ENCODE peak calls at places on chromosomes 3 and 15, in seven cellular contexts. Y is astrocyte, M is cardiac fibroblast, R is AG09319, E is neural crest cell, Z is HCT116, C is colonic mucosa. N is an unnamed sample.
A peak's percentile ranks its signal among the peaks of the same experiment; 100 is the strongest.

GRCh38 chr3:42515391-42515916 is 13.0 kb downstream of the VIPR1 start:
- DNase-seq in Y (no peak), M (no peak), R (no peak), E (no peak), Z (no peak), C (peak; percentile 62), N (peak; percentile 7)

GRCh38 chr3:87006844-87007439 is 16.0 kb upstream of the VGLL3 start:
- DNase-seq in Y (no peak), M (peak; percentile 62), R (no peak), E (no peak), Z (no peak), C (no peak), N (peak; percentile 67)

GRCh38 chr15:71781965-71782265 is 28.4 kb upstream of the NR2E3 start:
- DNase-seq in Y (no peak), M (no peak), R (no peak), E (no peak), Z (no peak), C (no peak), N (no peak)

GRCh38 chr3:67531149-67532101 is 123.0 kb downstream of the SUCLG2 start:
- DNase-seq in Y (peak; percentile 21), M (no peak), R (no peak), E (no peak), Z (no peak), C (no peak), N (no peak)

GRCh38 chr15:92818658-92819311 is 81.3 kb upstream of the CHD2 start:
- DNase-seq in Y (no peak), M (no peak), R (no peak), E (no peak), Z (no peak), C (no peak), N (no peak)

GRCh38 chr3:109188726-109189125 is 52.2 kb downstream of the C3orf85 start:
- DNase-seq in Y (no peak), M (no peak), R (no peak), E (no peak), Z (no peak), C (no peak), N (no peak)

GRCh38 chr15:42511010-42511396 is 15.6 kb downstream of the SNAP23 start:
- DNase-seq in Y (peak; percentile 79), M (peak; percentile 85), R (no peak), E (no peak), Z (no peak), C (no peak), N (peak; percentile 89)

GRCh38 chr3:112519424-112520001 is 20.2 kb upstream of the BTLA start:
- DNase-seq in Y (peak; percentile 55), M (peak; percentile 89), R (peak; percentile 24), E (no peak), Z (peak; percentile 51), C (peak; percentile 54), N (peak; percentile 92)

GRCh38 chr15:44193651-44194396 is 1.2 kb downstream of the FRMD5 start:
- DNase-seq in Y (peak; percentile 55), M (peak; percentile 38), R (no peak), E (no peak), Z (no peak), C (peak; percentile 21), N (peak; percentile 65)

GRCh38 chr3:96863129-96863740 is 48.8 kb downstream of the EPHA6 start:
- DNase-seq in Y (no peak), M (peak; percentile 36), R (no peak), E (peak; percentile 19), Z (no peak), C (peak; percentile 18), N (peak; percentile 19)

GRCh38 chr3:11774296-11774877 is 72.3 kb downstream of the TAMM41 start:
- DNase-seq in Y (no peak), M (peak; percentile 49), R (no peak), E (peak; percentile 28), Z (peak; percentile 45), C (peak; percentile 49), N (peak; percentile 16)

GRCh38 chr3:69012836-69013255 is 638 bp downstream of the EOGT start:
- DNase-seq in Y (peak; percentile 29), M (peak; percentile 78), R (no peak), E (peak; percentile 44), Z (no peak), C (peak; percentile 48), N (peak; percentile 45)

GRCh38 chr3:140050977-140051957 is 116.3 kb downstream of the CLSTN2 start:
- DNase-seq in Y (no peak), M (no peak), R (no peak), E (no peak), Z (peak; percentile 21), C (no peak), N (no peak)

GRCh38 chr3:34856081-34856480 is 783.2 kb upstream of the ARPP21 start:
- DNase-seq in Y (no peak), M (no peak), R (no peak), E (no peak), Z (no peak), C (no peak), N (no peak)

GRCh38 chr3:49422379-49423248 is at the start of gene AMT:
- DNase-seq in Y (no peak), M (no peak), R (no peak), E (peak; percentile 67), Z (no peak), C (peak; percentile 57), N (no peak)

GRCh38 chr15:53843869-53844569 is 84.6 kb upstream of the WDR72 start:
- DNase-seq in Y (no peak), M (no peak), R (no peak), E (no peak), Z (no peak), C (no peak), N (no peak)

GRCh38 chr15:85380860-85381535 is 595 bp downstream of the AKAP13 start:
- DNase-seq in Y (peak; percentile 3), M (no peak), R (no peak), E (no peak), Z (no peak), C (peak; percentile 54), N (no peak)

GRCh38 chr3:126476166-126476975 is 680 bp upstream of the ZXDC start:
- DNase-seq in Y (peak; percentile 16), M (peak; percentile 57), R (no peak), E (peak; percentile 50), Z (peak; percentile 54), C (peak; percentile 76), N (peak; percentile 36)

GRCh38 chr15:44397869-44398268 is 29.6 kb upstream of the CTDSPL2 start:
- DNase-seq in Y (no peak), M (no peak), R (no peak), E (no peak), Z (no peak), C (no peak), N (no peak)

GRCh38 chr15:84863480-84864428 is 20.7 kb upstream of the SLC28A1 start:
- DNase-seq in Y (peak; percentile 6), M (peak; percentile 70), R (no peak), E (no peak), Z (no peak), C (no peak), N (peak; percentile 78)

GRCh38 chr3:38139652-38140051 is 1.2 kb downstream of the MYD88 start:
- DNase-seq in Y (no peak), M (no peak), R (no peak), E (no peak), Z (no peak), C (no peak), N (no peak)

GRCh38 chr3:153731036-153731435 is 390.2 kb upstream of the ARHGEF26 start:
- DNase-seq in Y (no peak), M (no peak), R (no peak), E (no peak), Z (no peak), C (no peak), N (no peak)

GRCh38 chr15:40103124-40103858 is 5.4 kb downstream of the BMF start:
- DNase-seq in Y (peak; percentile 71), M (peak; percentile 74), R (no peak), E (no peak), Z (no peak), C (peak; percentile 90), N (peak; percentile 71)

GRCh38 chr15:96889734-96890480 is 559.4 kb downstream of the NR2F2 start:
- DNase-seq in Y (no peak), M (no peak), R (no peak), E (no peak), Z (no peak), C (no peak), N (peak; percentile 2)

GRCh38 chr3:149599236-149599635 is 58.6 kb downstream of the WWTR1 start:
- DNase-seq in Y (peak; percentile 85), M (peak; percentile 77), R (no peak), E (no peak), Z (no peak), C (no peak), N (peak; percentile 96)

GRCh38 chr3:170483485-170484262 is 65.0 kb downstream of the CLDN11 start:
- DNase-seq in Y (no peak), M (no peak), R (no peak), E (no peak), Z (no peak), C (no peak), N (peak; percentile 54)
- TF ChIP-seq CTCF in Y (no peak), M (peak; percentile 27), R (peak; percentile 3), E (peak; percentile 31), Z (peak; percentile 54), C (no peak), N (peak; percentile 37)

GRCh38 chr3:137695351-137695750 is 68.8 kb upstream of the SOX14 start:
- DNase-seq in Y (no peak), M (no peak), R (no peak), E (no peak), Z (no peak), C (no peak), N (no peak)

GRCh38 chr3:137687181-137687880 is 76.8 kb upstream of the SOX14 start:
- DNase-seq in Y (no peak), M (no peak), R (no peak), E (no peak), Z (no peak), C (no peak), N (no peak)

DNA sequence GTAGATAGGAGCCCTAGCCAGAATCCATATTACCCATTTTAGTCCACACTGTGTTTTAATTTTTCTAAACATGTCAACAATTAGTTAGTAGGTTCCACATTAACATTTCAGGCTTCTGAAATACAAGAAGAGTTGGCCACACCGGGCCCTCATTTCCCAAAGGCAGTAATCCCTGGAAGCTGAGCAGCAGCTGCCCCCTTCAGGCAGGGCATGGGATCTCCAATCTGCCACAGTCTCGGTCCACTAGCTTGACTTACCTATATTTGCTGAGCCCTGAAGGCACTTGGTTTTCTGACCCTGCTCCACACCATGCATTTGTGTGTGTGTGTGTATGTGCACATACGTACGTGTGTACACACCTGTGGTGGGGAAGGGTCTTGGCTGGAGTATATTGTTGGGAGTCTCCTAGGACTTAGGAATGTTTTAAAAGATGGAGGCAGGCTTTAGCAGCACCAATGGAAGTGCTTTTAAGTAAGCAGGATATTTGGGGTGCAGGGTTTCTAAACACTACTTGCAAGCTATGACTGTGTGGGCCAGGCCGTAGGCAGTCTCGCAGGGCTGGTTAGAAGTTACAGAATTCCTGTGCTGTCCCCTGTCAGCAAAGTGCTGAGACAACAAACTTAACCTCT is 71.2 kb upstream of the SOX14 start:
- DNase-seq in Y (no peak), M (no peak), R (no peak), E (peak; percentile 38), Z (peak; percentile 13), C (peak; percentile 23), N (no peak)
- TF ChIP-seq CTCF in Y (no peak), M (no peak), R (no peak), E (peak; percentile 74), Z (peak; percentile 81), C (peak; percentile 15), N (no peak)

GRCh38 chr3:170431054-170431453 is 12.4 kb downstream of the CLDN11 start:
- DNase-seq in Y (no peak), M (no peak), R (no peak), E (no peak), Z (no peak), C (no peak), N (no peak)
- TF ChIP-seq CTCF in Y (no peak), M (peak; percentile 21), R (no peak), E (peak; percentile 46), Z (peak; percentile 42), C (no peak), N (peak; percentile 25)

GRCh38 chr3:172461530-172462138 is 13.4 kb upstream of the GHSR start:
- DNase-seq in Y (no peak), M (peak; percentile 46), R (no peak), E (no peak), Z (no peak), C (no peak), N (peak; percentile 45)
- TF ChIP-seq CTCF in Y (peak; percentile 94), M (peak; percentile 89), R (peak; percentile 86), E (peak; percentile 82), Z (peak; percentile 92), C (peak; percentile 91), N (peak; percentile 97)

N was measured in fibroblast of the aortic adventitia.